ENCODE peak calls at places on chromosomes 2 and 18, in four cellular contexts. O, U, R and N are unnamed samples.

GRCh38 chr2:109676346-109676897 is 62.3 kb downstream of the SOWAHC start:
- DNase-seq in O (no peak), R (no peak), U (no peak), N (no peak)

GRCh38 chr2:66919286-66919685 is 477.8 kb upstream of the ETAA1 start:
- DNase-seq in R (no peak), O (no peak), U (no peak), N (no peak)

GRCh38 chr18:48902023-48902855 is 48.5 kb downstream of the SMAD7 start:
- DNase-seq in U (no peak), O (peak; percentile 86), R (peak; percentile 78), N (peak; percentile 72)

GRCh38 chr2:85719609-85720240 is 25.6 kb downstream of the GNLY start:
- DNase-seq in O (no peak), R (no peak), U (no peak), N (no peak)

GRCh38 chr18:50632895-50633515 is 73.1 kb downstream of the MAPK4 start:
- DNase-seq in U (no peak), R (no peak), O (no peak), N (no peak)

GRCh38 chr18:33871363-33872025 is 293.5 kb downstream of the ASXL3 start:
- DNase-seq in U (no peak), O (no peak), R (no peak), N (peak; percentile 10)

GRCh38 chr2:70983506-70984227 is 5.2 kb downstream of the ANKRD53 start:
- DNase-seq in R (no peak), U (no peak), O (no peak), N (no peak)

GRCh38 chr2:233807215-233807865 is 29.2 kb downstream of the MROH2A start:
- DNase-seq in U (no peak), O (peak; percentile 21), R (no peak), N (no peak)

GRCh38 chr2:177296047-177296446 is 31.5 kb upstream of the NFE2L2 start:
- DNase-seq in R (peak; percentile 43), O (peak; percentile 36), U (no peak), N (no peak)

GRCh38 chr2:180202591-180202990 is 195.5 kb upstream of the CWC22 start:
- DNase-seq in O (no peak), R (no peak), U (no peak), N (no peak)

GRCh38 chr18:79982736-79983135 is 5.6 kb downstream of the TXNL4A start:
- DNase-seq in R (peak; percentile 54), O (no peak), U (no peak), N (no peak)

GRCh38 chr18:48824231-48824970 is 126.4 kb downstream of the SMAD7 start:
- DNase-seq in U (no peak), R (no peak), O (no peak), N (no peak)

GRCh38 chr2:202762546-202762945 is 109.0 kb downstream of the ICA1L start:
- DNase-seq in U (no peak), R (no peak), O (no peak), N (no peak)

GRCh38 chr2:8448822-8449577 is 232.9 kb upstream of the ID2 start:
- DNase-seq in R (no peak), O (no peak), U (no peak), N (no peak)

GRCh38 chr2:62309465-62310091 is 113.7 kb downstream of the B3GNT2 start:
- DNase-seq in O (no peak), R (peak; percentile 55), U (peak; percentile 99), N (no peak)

GRCh38 chr2:235055891-235056516 is 104.2 kb downstream of the SH3BP4 start:
- DNase-seq in O (peak; percentile 78), U (no peak), R (peak; percentile 30), N (peak; percentile 51)

GRCh38 chr2:46850742-46851141 is 64.9 kb downstream of the MCFD2 start:
- DNase-seq in R (no peak), U (no peak), O (no peak), N (no peak)

GRCh38 chr2:52343010-52343409 is 1311.1 kb upstream of the NRXN1 start:
- DNase-seq in U (no peak), R (no peak), O (no peak), N (no peak)

GRCh38 chr2:166765141-166765540 is 123.1 kb upstream of the XIRP2 start:
- DNase-seq in R (no peak), U (no peak), O (no peak), N (no peak)

GRCh38 chr18:43181711-43182110 is 66.2 kb upstream of the RIT2 start:
- DNase-seq in R (no peak), U (no peak), O (no peak), N (no peak)

GRCh38 chr2:21429747-21430146 is 306.0 kb downstream of the TDRD15 start:
- DNase-seq in U (no peak), R (no peak), O (no peak), N (no peak)

GRCh38 chr2:44804406-44805235 is 136.9 kb upstream of the SIX3 start:
- DNase-seq in U (no peak), O (no peak), R (no peak), N (no peak)

GRCh38 chr2:191856111-191856876 is 9.4 kb upstream of the CAVIN2 start:
- DNase-seq in R (no peak), U (no peak), O (no peak), N (no peak)

GRCh38 chr2:109324859-109325258 is 195.9 kb downstream of the SH3RF3 start:
- DNase-seq in R (no peak), U (no peak), O (no peak), N (no peak)

GRCh38 chr2:25372405-25373268 is 30.9 kb upstream of the DNMT3A start:
- DNase-seq in R (no peak), O (no peak), U (no peak), N (no peak)

GRCh38 chr2:27123302-27124150 is at the start of gene ABHD1:
- DNase-seq in O (peak; percentile 59), U (no peak), R (peak; percentile 63), N (peak; percentile 62)

GRCh38 chr2:45300026-45300750 is 290.9 kb upstream of the SIX2 start:
- DNase-seq in R (no peak), U (no peak), O (peak; percentile 84), N (no peak)

GRCh38 chr2:69386376-69386775 is 651 bp downstream of the GFPT1 start:
- DNase-seq in R (no peak), U (no peak), O (peak; percentile 24), N (no peak)

GRCh38 chr18:23250893-23251656 is 115.8 kb downstream of the CABLES1 start:
- DNase-seq in U (no peak), O (no peak), R (no peak), N (no peak)

GRCh38 chr2:213834331-213834730 is 550.1 kb downstream of the SPAG16 start:
- DNase-seq in O (no peak), R (no peak), U (no peak), N (no peak)

GRCh38 chr2:135960598-135961551 is 24.6 kb downstream of the DARS1 start:
- DNase-seq in U (no peak), R (no peak), O (no peak), N (no peak)

DNA sequence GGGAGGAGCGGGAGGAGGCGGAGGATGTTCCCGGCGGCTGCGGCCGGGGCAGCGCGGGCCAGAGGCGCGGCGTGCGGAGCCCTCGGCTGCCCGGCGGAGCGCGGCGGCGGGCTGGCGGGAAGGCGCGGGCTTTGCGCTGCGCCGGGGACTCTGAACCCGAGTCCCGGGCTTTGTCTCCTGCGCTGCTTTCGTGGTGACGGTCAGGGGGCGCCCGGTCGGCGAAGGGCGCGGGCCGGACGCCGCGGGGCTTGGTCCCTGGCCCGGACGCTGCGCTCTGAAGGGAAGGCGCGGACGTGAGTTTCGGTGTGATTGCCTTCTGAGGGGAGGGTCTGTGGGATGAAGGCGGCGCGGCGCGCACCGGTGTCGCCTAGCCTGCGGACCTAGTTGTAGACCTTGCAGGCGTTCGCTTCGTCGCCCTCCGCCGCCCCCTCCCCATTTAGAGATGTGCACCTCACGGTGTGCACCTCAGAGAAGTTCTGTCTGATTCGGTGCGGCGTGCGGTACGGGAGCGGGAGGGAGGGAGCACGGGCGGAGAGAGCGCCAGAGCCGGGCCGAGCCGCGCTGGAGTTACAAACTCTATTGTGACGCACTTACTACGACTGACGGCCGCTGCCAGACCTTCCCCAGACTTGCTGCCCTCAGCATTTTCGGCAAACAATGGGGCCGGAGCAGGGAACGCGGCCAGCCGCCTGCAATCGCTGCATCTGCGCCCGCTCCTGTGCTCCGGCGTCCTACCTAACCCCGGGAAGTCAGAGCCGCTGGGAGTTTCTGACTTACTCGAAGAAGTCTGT is 2.1 kb downstream of the BCL2L11 start:
- DNase-seq in O (peak; percentile 75), R (peak; percentile 66), U (no peak), N (peak; percentile 61)
- TF ChIP-seq TARDBP in O (no peak), R (no peak), U (no peak), N (no peak)

DNA sequence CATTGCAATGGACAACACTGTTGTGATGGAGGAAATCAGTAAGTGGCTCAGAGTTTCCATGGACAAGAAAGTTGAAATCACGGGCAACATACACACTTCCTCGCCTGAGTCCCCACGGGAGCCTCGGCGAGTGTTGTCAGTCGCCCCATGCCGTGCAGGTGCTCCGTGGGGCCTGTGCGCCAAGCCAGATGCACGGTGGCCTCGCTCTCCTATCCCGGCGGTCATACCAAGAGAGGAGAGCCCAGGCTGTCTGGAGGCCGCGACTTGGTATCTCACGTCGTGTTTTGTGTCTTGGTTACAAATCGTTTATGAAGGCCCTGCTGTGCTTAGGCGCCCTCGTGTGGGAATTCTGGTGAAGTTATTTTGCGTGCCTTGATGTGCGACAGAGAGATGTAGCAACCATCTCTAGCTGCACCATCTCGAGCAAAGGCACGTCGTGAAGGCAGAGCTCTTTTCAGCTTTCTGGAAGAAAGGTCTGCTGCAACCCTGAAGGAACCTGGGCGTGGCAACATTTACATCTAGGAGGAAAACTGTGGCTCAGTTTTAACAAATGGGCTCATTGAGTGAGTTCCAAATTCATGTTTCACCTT is 21.8 kb downstream of the ATG4B start:
- DNase-seq in R (peak; percentile 61), U (no peak), O (peak; percentile 78), N (peak; percentile 47)
- TF ChIP-seq TARDBP in R (no peak), U (no peak), O (no peak), N (no peak)

GRCh38 chr2:126950499-126950898 is 51.8 kb downstream of the TEX51 start:
- DNase-seq in O (no peak), R (no peak), U (no peak), N (no peak)

GRCh38 chr2:126949775-126950174 is 51.1 kb downstream of the TEX51 start:
- DNase-seq in R (no peak), U (no peak), O (no peak), N (no peak)

GRCh38 chr2:126952216-126952615 is 53.5 kb downstream of the TEX51 start:
- DNase-seq in U (no peak), O (no peak), R (no peak), N (no peak)

GRCh38 chr2:126953483-126953882 is 54.8 kb downstream of the TEX51 start:
- DNase-seq in U (no peak), O (no peak), R (no peak), N (no peak)
- TF ChIP-seq TARDBP in U (no peak), O (no peak), R (no peak), N (no peak)

DNA sequence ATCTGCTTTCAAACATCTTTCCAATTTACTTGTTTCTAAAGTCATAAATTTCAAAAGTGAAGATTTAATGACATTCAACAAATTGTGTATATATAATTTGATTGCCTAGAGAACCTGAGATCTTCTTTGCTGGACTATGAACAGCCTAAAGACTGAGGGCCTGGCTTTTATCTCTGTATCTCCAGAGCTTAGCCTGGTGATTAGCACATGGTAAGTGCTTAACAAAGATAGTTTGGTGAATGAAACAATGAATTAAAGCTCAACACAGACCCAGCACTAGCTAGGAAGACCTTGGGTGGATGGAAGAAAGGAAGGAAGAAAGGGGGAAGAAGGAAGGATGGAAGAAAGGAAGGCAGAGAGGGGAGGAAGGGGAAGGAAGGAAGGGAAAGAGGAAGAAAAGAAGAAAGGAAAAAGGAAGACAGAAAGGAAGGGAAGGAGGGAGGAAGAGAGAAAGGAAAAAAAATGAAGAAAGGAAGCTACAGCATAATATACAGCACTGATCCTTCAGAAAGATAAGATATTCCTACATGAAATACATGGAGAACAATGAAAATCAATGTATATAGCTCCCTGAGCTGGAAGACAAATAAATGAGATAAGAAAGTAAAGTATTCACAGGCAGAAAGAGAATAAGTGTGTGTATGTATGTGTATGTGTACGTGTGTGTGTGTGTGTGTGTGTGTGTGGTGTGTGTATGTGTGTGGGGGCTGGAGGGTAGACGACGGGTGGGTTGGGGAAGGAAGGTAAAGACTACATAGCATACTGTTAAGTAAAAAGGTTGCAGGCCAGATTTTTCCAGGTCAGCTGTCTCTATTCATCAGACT is 318.2 kb downstream of the TNS1 start:
- DNase-seq in O (no peak), U (no peak), R (no peak), N (no peak)
- TF ChIP-seq TARDBP in O (no peak), U (no peak), R (no peak), N (no peak)